ENCODE peak calls at places on chromosomes 1 and 21, in ten cellular contexts. U is cardiac septum; V is AG09319; F is GF-D8; B is GM19239; I is LHCN-M2; R is stromal cell of bone marrow; Z is osteocyte; O is endothelial cell; J is stimulated activated CD8-positive, alpha-beta memory T cell treated with anti-CD3 and anti-CD28 coated beads, Interleukin-15, amount 100 ng/mL, for 4 hours. N is an unnamed sample.

GRCh38 chr1:155004352-155005075 is 1.9 kb downstream of the ZBTB7B start:
- DNase-seq in R (no peak), Z (no peak), U (no peak), V (no peak), B (no peak), J (no peak), I (peak), O (no peak), F (no peak), N (no peak)

GRCh38 chr21:42179316-42179715 is 39.6 kb upstream of the ABCG1 start:
- DNase-seq in Z (no peak), I (no peak), O (no peak), R (no peak), V (no peak), B (no peak), J (no peak), F (no peak), U (no peak), N (no peak)

GRCh38 chr1:240575976-240576666 is 35.8 kb downstream of the GREM2 start:
- DNase-seq in I (peak), J (no peak), U (no peak), B (no peak), Z (no peak), V (peak), R (peak), O (peak), F (peak), N (no peak)

GRCh38 chr1:229006121-229006870 is 264.6 kb upstream of the RAB4A start:
- DNase-seq in J (no peak), U (no peak), F (no peak), I (no peak), O (no peak), V (no peak), R (no peak), B (no peak), Z (no peak), N (no peak)

GRCh38 chr1:42658880-42659337 is 686 bp downstream of the PPIH start:
- DNase-seq in J (no peak), V (no peak), U (no peak), B (no peak), Z (no peak), O (no peak), F (no peak), R (no peak), I (peak), N (no peak)

GRCh38 chr21:14080040-14080763 is 130.6 kb downstream of the LIPI start:
- DNase-seq in B (no peak), U (no peak), I (no peak), F (no peak), V (no peak), J (no peak), O (no peak), R (no peak), Z (no peak), N (no peak)

GRCh38 chr1:20448626-20449215 is 37.3 kb downstream of the CAMK2N1 start:
- DNase-seq in B (no peak), J (no peak), I (no peak), Z (no peak), V (no peak), F (no peak), R (no peak), U (no peak), O (no peak), N (no peak)

GRCh38 chr1:185337221-185337620 is 20.2 kb upstream of the IVNS1ABP start:
- DNase-seq in B (no peak), U (no peak), V (no peak), J (no peak), F (no peak), I (no peak), R (no peak), O (no peak), Z (no peak), N (no peak)

GRCh38 chr1:6634278-6635052 is 9.8 kb downstream of the THAP3 start:
- DNase-seq in Z (no peak), I (peak), F (no peak), O (peak), U (peak), R (no peak), V (no peak), B (peak), J (peak), N (no peak)

GRCh38 chr1:183306317-183307042 is 111.7 kb downstream of the NMNAT2 start:
- DNase-seq in Z (no peak), U (no peak), R (no peak), B (no peak), V (no peak), I (no peak), O (no peak), F (no peak), J (no peak), N (no peak)

GRCh38 chr1:170634819-170635410 is 29.0 kb upstream of the PRRX1 start:
- DNase-seq in F (no peak), I (peak), V (no peak), O (no peak), U (no peak), J (no peak), R (no peak), Z (no peak), B (no peak), N (no peak)

GRCh38 chr1:42748021-42748420 is 8.0 kb upstream of the CLDN19 start:
- DNase-seq in R (no peak), I (no peak), J (no peak), U (peak), O (no peak), B (no peak), Z (no peak), F (no peak), V (no peak), N (no peak)

GRCh38 chr1:214414691-214415090 is 133.7 kb downstream of the SMYD2 start:
- DNase-seq in U (no peak), R (no peak), O (no peak), Z (no peak), I (no peak), F (no peak), J (no peak), V (no peak), B (no peak), N (no peak)

GRCh38 chr1:229117664-229118300 is 153.1 kb upstream of the RAB4A start:
- DNase-seq in F (no peak), B (no peak), U (no peak), V (no peak), Z (no peak), J (no peak), I (no peak), O (no peak), R (no peak), N (peak)

GRCh38 chr1:19744335-19744743 is 55.4 kb downstream of the TMCO4 start:
- DNase-seq in B (no peak), U (no peak), F (no peak), V (no peak), I (no peak), J (no peak), R (no peak), O (no peak), Z (no peak), N (no peak)

GRCh38 chr1:116710326-116711060 is 43.0 kb upstream of the IGSF3 start:
- DNase-seq in J (no peak), B (no peak), V (no peak), I (no peak), O (no peak), U (no peak), R (no peak), Z (no peak), F (no peak), N (no peak)

GRCh38 chr1:227894831-227895451 is 52.8 kb downstream of the WNT9A start:
- DNase-seq in O (peak), B (no peak), F (no peak), Z (peak), U (peak), R (no peak), I (no peak), J (no peak), V (no peak), N (no peak)